ENCODE peak calls at places on chromosomes 6 and 20, in six cellular contexts. X is NCI-H82, J is left ventricle myocardium superior, E is T-helper 1 cell, A is NCI-H1048, V is DMS 273 treated with DMSO at 0.1 percent for 48 hours. I is an unnamed sample.

GRCh38 chr6:2376429-2377355 is 131.3 kb upstream of the GMDS start:
- DNase-seq in X (no peak), J (no peak), E (no peak), A (no peak), V (no peak), I (no peak)

GRCh38 chr6:135215160-135215559 is 34.1 kb downstream of the MYB start:
- DNase-seq in X (no peak), J (no peak), E (no peak), A (no peak), V (no peak), I (no peak)

GRCh38 chr20:24465730-24466129 is 3.7 kb upstream of the SYNDIG1 start:
- DNase-seq in X (peak), J (peak), E (no peak), A (no peak), V (peak), I (no peak)

GRCh38 chr6:10441004-10441654 is 26.3 kb upstream of the TFAP2A start:
- DNase-seq in X (no peak), J (no peak), E (no peak), A (no peak), V (no peak), I (peak)

GRCh38 chr6:127737009-127737486 is 160.1 kb downstream of the C6orf58 start:
- DNase-seq in X (peak), J (no peak), E (peak), A (peak), V (peak), I (peak)

GRCh38 chr6:54115966-54116365 is 4.7 kb downstream of the MLIP start:
- DNase-seq in X (no peak), J (no peak), E (no peak), A (no peak), V (no peak), I (no peak)

GRCh38 chr20:17576215-17576614 is 6.3 kb downstream of the DSTN start:
- DNase-seq in X (no peak), J (no peak), E (no peak), A (no peak), V (no peak), I (no peak)

GRCh38 chr6:167350731-167351655 is 26.1 kb downstream of the TTLL2 start:
- DNase-seq in X (peak), J (peak), E (peak), A (peak), V (peak), I (peak)

GRCh38 chr20:44618318-44618731 is 33.2 kb downstream of the ADA start:
- DNase-seq in X (no peak), J (peak), E (no peak), A (no peak), V (no peak), I (no peak)

GRCh38 chr20:2125474-2126112 is 24.0 kb downstream of the STK35 start:
- DNase-seq in X (no peak), J (peak), E (no peak), A (no peak), V (no peak), I (no peak)

GRCh38 chr6:56804996-56805395 is 149.9 kb upstream of the BEND6 start:
- DNase-seq in X (no peak), J (no peak), E (no peak), A (no peak), V (no peak), I (no peak)

GRCh38 chr20:49676581-49677291 is 36.9 kb downstream of the B4GALT5 start:
- DNase-seq in X (no peak), J (no peak), E (peak), A (no peak), V (no peak), I (no peak)

I was measured in Caco-2.